ENCODE peak calls at places on chromosomes 13 and 19, in four cellular contexts. One of them, this sample, is unnamed.

GRCh38 chr13:51258612-51259358 is 36.6 kb downstream of the FAM124A start:
- DNase-seq in A549: no peak
- DNase-seq in K562: no peak
- DNase-seq in HepG2: no peak
- DNase-seq in this sample: no peak

GRCh38 chr13:90105276-90105675 is 1242.2 kb upstream of the MIR17HG start:
- DNase-seq in A549: no peak
- DNase-seq in HepG2: no peak
- DNase-seq in K562: no peak
- DNase-seq in this sample: no peak

GRCh38 chr13:50128406-50129048 is 113.3 kb downstream of the KCNRG start:
- DNase-seq in A549: no peak
- DNase-seq in K562: no peak
- DNase-seq in HepG2: no peak
- DNase-seq in this sample: no peak

GRCh38 chr13:99829156-99829555 is 142.4 kb downstream of the ZIC5 start:
- DNase-seq in A549: no peak
- DNase-seq in K562: no peak
- DNase-seq in HepG2: no peak
- DNase-seq in this sample: no peak

GRCh38 chr19:58237324-58237723 is 8.6 kb downstream of the ZNF544 start:
- DNase-seq in HepG2: no peak
- DNase-seq in K562: no peak
- DNase-seq in A549: no peak
- DNase-seq in this sample: no peak

GRCh38 chr13:76214001-76214400 is 577.9 kb downstream of the LMO7 start:
- DNase-seq in A549: no peak
- DNase-seq in K562: no peak
- DNase-seq in HepG2: no peak
- DNase-seq in this sample: no peak

GRCh38 chr13:79966502-79966901 is 374.4 kb downstream of the SPRY2 start:
- DNase-seq in HepG2: no peak
- DNase-seq in A549: peak; percentile 9
- DNase-seq in K562: no peak
- DNase-seq in this sample: no peak

GRCh38 chr19:46637224-46637623 is 1.2 kb upstream of the GNG8 start:
- DNase-seq in A549: no peak
- DNase-seq in HepG2: no peak
- DNase-seq in K562: no peak
- DNase-seq in this sample: no peak

GRCh38 chr13:80685942-80686341 is 345.0 kb upstream of the SPRY2 start:
- DNase-seq in K562: no peak
- DNase-seq in HepG2: no peak
- DNase-seq in A549: no peak
- DNase-seq in this sample: no peak

GRCh38 chr13:65892859-65893258 is 1337.3 kb downstream of the PCDH9 start:
- DNase-seq in A549: no peak
- DNase-seq in HepG2: no peak
- DNase-seq in K562: no peak
- DNase-seq in this sample: peak; percentile 7

GRCh38 chr19:42546831-42547500 is 18.7 kb upstream of the CEACAM1 start:
- DNase-seq in HepG2: no peak
- DNase-seq in A549: no peak
- DNase-seq in K562: no peak
- DNase-seq in this sample: no peak

GRCh38 chr13:110813646-110814624 is 100.4 kb downstream of the ING1 start:
- DNase-seq in HepG2: no peak
- DNase-seq in A549: peak; percentile 12
- DNase-seq in K562: peak; percentile 12
- DNase-seq in this sample: no peak

GRCh38 chr19:46081928-46082727 is 41.3 kb upstream of the IGFL4 start:
- DNase-seq in HepG2: peak; percentile 41
- DNase-seq in A549: peak; percentile 75
- DNase-seq in K562: peak; percentile 59
- DNase-seq in this sample: peak; percentile 67

GRCh38 chr19:57161985-57162544 is 5.2 kb downstream of the DUXA start:
- DNase-seq in HepG2: no peak
- DNase-seq in A549: no peak
- DNase-seq in K562: no peak
- DNase-seq in this sample: no peak

GRCh38 chr19:56089344-56089743 is 31.8 kb downstream of the ZNF787 start:
- DNase-seq in A549: no peak
- DNase-seq in K562: no peak
- DNase-seq in HepG2: no peak
- DNase-seq in this sample: no peak

GRCh38 chr19:1646149-1646930 is 6.1 kb downstream of the TCF3 start:
- DNase-seq in A549: no peak
- DNase-seq in K562: no peak
- DNase-seq in HepG2: no peak
- DNase-seq in this sample: no peak

GRCh38 chr19:2273356-2274184 is 8.4 kb downstream of the PEAK3 start:
- DNase-seq in K562: peak; percentile 76
- DNase-seq in A549: peak; percentile 86
- DNase-seq in HepG2: peak; percentile 64
- DNase-seq in this sample: peak; percentile 52

GRCh38 chr13:45702088-45702487 is at the start of gene CBY2:
- DNase-seq in K562: no peak
- DNase-seq in A549: no peak
- DNase-seq in HepG2: no peak
- DNase-seq in this sample: no peak

GRCh38 chr13:41925014-41925413 is 35.9 kb downstream of the VWA8 start:
- DNase-seq in HepG2: no peak
- DNase-seq in A549: no peak
- DNase-seq in K562: no peak
- DNase-seq in this sample: no peak

GRCh38 chr19:47686679-47687450 is 26.4 kb upstream of the EHD2 start:
- DNase-seq in A549: no peak
- DNase-seq in K562: no peak
- DNase-seq in HepG2: no peak
- DNase-seq in this sample: no peak

GRCh38 chr19:50333737-50334617 is 4.8 kb upstream of the KCNC3 start:
- DNase-seq in A549: peak; percentile 90
- DNase-seq in K562: peak; percentile 99
- DNase-seq in HepG2: no peak
- DNase-seq in this sample: no peak

GRCh38 chr13:95133498-95133897 is 167.8 kb downstream of the ABCC4 start:
- DNase-seq in K562: no peak
- DNase-seq in A549: no peak
- DNase-seq in HepG2: no peak
- DNase-seq in this sample: no peak

GRCh38 chr13:25371608-25372274 is at the start of gene ATP8A2:
- DNase-seq in K562: peak; percentile 46
- DNase-seq in HepG2: no peak
- DNase-seq in A549: no peak
- DNase-seq in this sample: no peak

GRCh38 chr13:110218601-110219201 is 88.3 kb downstream of the COL4A1 start:
- DNase-seq in A549: no peak
- DNase-seq in HepG2: no peak
- DNase-seq in K562: no peak
- DNase-seq in this sample: no peak

GRCh38 chr19:13979224-13979623 is 26.9 kb downstream of the RFX1 start:
- DNase-seq in K562: no peak
- DNase-seq in HepG2: no peak
- DNase-seq in A549: no peak
- DNase-seq in this sample: no peak

GRCh38 chr19:46610851-46611770 is 10.0 kb downstream of the CALM3 start:
- DNase-seq in HepG2: no peak
- DNase-seq in A549: no peak
- DNase-seq in K562: no peak
- DNase-seq in this sample: peak; percentile 36

GRCh38 chr19:2212861-2213711 is 23.0 kb downstream of the PLEKHJ1 start:
- DNase-seq in A549: no peak
- DNase-seq in K562: no peak
- DNase-seq in HepG2: peak; percentile 84
- DNase-seq in this sample: no peak

GRCh38 chr19:7840629-7841028 is 10.6 kb downstream of the EVI5L start:
- DNase-seq in K562: no peak
- DNase-seq in HepG2: no peak
- DNase-seq in A549: no peak
- DNase-seq in this sample: no peak

GRCh38 chr13:28741080-28741479 is 22.3 kb upstream of the SLC46A3 start:
- DNase-seq in K562: no peak
- DNase-seq in HepG2: no peak
- DNase-seq in A549: no peak
- DNase-seq in this sample: peak; percentile 46

GRCh38 chr13:95455782-95456181 is 96.7 kb upstream of the CLDN10 start:
- DNase-seq in K562: no peak
- DNase-seq in HepG2: no peak
- DNase-seq in A549: no peak
- DNase-seq in this sample: no peak

GRCh38 chr19:56690668-56691067 is 19.1 kb upstream of the ZNF835 start:
- DNase-seq in K562: no peak
- DNase-seq in HepG2: no peak
- DNase-seq in A549: no peak
- DNase-seq in this sample: no peak

GRCh38 chr13:29507356-29507755 is 88.1 kb downstream of the SLC7A1 start:
- DNase-seq in A549: no peak
- DNase-seq in K562: no peak
- DNase-seq in HepG2: no peak
- DNase-seq in this sample: no peak

GRCh38 chr13:113763961-113764792 is 5.2 kb downstream of the TMEM255B start:
- DNase-seq in K562: no peak
- DNase-seq in A549: no peak
- DNase-seq in HepG2: no peak
- DNase-seq in this sample: no peak

GRCh38 chr19:18167975-18168645 is 5.5 kb upstream of the IFI30 start:
- DNase-seq in A549: no peak
- DNase-seq in K562: peak; percentile 80
- DNase-seq in HepG2: no peak
- DNase-seq in this sample: peak; percentile 16

GRCh38 chr19:4183967-4184717 is 1.7 kb downstream of the ANKRD24 start:
- DNase-seq in A549: no peak
- DNase-seq in HepG2: no peak
- DNase-seq in K562: peak; percentile 43
- DNase-seq in this sample: no peak

GRCh38 chr13:101845501-101846012 is 393.1 kb downstream of the ITGBL1 start:
- DNase-seq in A549: no peak
- DNase-seq in K562: no peak
- DNase-seq in HepG2: peak; percentile 22
- DNase-seq in this sample: peak; percentile 3

DNA sequence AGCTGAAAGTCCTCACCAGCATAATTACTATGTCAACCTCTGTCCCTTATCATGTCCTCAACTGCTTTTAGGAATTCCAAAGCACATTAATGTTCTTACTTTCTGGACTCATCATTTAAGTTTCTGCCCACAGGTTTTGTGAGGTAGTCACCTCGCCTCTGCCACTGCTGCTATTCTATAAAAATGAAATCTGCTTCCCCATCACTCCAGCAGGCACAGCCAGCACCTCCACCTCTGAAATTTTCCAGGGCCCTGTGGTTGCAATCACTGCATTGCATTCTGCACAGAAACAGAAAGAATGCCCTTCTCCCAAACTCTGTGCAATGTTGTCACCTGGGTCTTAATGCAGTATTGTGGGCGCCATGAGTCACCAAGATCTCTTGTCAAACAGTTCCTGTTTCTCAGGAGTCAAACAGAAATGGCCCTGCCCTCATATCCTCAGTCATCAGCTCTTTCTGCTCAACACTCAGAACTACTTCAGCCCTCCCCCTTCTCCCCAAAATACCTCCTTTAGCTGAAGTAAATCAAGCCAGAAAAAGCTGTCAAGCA is 529.2 kb upstream of the NBEA start:
- DNase-seq in K562: no peak
- DNase-seq in A549: peak; percentile 19
- DNase-seq in HepG2: no peak
- DNase-seq in this sample: no peak
- TF ChIP-seq MAZ in K562: no peak
- TF ChIP-seq MAZ in A549: no peak
- TF ChIP-seq MAZ in HepG2: no peak
- TF ChIP-seq MAZ in this sample: no peak

GRCh38 chr19:6242677-6243076 is 37.1 kb downstream of the MLLT1 start:
- DNase-seq in K562: no peak
- DNase-seq in A549: no peak
- DNase-seq in HepG2: no peak
- DNase-seq in this sample: no peak
- TF ChIP-seq MAZ in K562: no peak
- TF ChIP-seq MAZ in A549: no peak
- TF ChIP-seq MAZ in HepG2: no peak
- TF ChIP-seq MAZ in this sample: no peak

DNA sequence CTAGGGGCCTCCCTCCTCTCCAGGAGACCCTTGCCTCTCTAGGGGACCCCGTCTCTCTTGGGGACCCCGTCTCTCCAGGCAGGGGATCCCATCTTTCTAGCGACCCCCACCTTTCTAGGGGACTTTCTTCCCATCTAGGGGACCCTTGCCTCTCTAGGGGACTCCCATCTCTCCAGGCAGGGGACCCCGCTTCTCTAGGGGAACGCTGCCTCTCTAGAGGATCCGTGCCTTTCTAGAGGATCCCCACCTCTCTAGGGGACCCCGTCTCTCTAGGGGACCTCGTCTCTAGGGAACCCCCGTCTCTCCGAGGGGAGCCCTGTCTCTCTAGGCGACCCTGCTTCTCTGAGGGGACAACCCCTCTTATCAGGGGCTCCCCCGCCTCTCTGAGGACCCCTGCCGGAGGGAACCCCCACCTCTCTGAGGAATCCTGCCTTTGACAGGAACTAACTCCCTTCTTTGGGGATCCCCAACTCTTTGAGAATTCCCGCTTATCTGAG is 19.1 kb upstream of the GATAD2A start:
- DNase-seq in HepG2: no peak
- DNase-seq in A549: no peak
- DNase-seq in K562: peak; percentile 46
- DNase-seq in this sample: no peak
- TF ChIP-seq MAZ in HepG2: no peak
- TF ChIP-seq MAZ in A549: no peak
- TF ChIP-seq MAZ in K562: peak; percentile 23
- TF ChIP-seq MAZ in this sample: no peak

DNA sequence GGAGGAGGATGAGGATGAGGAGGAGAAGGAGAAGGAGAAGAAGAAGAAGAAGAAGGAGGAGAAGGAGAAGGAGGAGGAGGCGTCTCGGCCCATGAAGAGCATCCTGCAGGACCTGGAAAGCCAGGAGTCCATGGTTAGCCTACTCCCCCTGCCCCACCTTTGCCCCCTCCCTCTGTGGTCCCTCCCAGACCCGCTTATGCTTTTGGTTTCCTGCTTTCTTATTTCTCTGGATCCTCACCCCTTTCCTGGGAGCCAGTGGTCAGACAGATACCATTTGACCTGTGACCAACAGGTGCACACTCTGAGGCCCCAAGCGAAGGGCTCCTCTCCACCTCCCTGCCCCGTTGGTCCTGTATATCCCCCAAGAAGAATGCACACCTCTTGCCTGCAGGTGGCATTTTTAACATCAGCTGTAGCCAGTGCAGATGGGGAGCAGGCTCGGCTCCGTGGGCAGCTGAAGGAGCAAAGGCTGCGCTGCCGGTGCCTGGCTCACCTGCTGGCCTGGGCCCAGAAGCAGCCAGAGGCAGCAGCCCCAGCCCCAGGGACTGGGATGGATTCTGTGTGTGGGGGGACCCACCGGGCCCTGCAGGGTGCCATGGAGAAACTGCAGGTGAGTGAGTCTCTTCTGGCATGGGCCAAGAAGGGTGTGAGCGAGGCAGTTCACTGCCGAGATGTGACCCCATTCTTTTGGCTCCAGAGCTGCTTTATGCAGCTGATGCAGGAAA is 32.1 kb upstream of the ZNF492 start:
- DNase-seq in A549: no peak
- DNase-seq in HepG2: no peak
- DNase-seq in K562: no peak
- DNase-seq in this sample: no peak
- TF ChIP-seq MAZ in A549: no peak
- TF ChIP-seq MAZ in HepG2: no peak
- TF ChIP-seq MAZ in K562: no peak
- TF ChIP-seq MAZ in this sample: no peak